ENCODE peak calls at places on chromosomes 1 and 21, in seven cellular contexts. One of them, this sample, is unnamed.

GRCh38 chr1:3735683-3736070 is 16.6 kb upstream of the CCDC27 start:
- DNase-seq in DND-41: no peak
- DNase-seq in fibroblast of lung: no peak
- DNase-seq in left ventricle myocardium inferior: no peak
- DNase-seq in brain microvascular endothelial cell: peak
- DNase-seq in epithelial cell of esophagus: no peak
- DNase-seq in HFF-Myc: no peak
- DNase-seq in this sample: no peak

GRCh38 chr1:219927956-219928790 is at the start of gene SLC30A10:
- DNase-seq in brain microvascular endothelial cell: no peak
- DNase-seq in DND-41: no peak
- DNase-seq in fibroblast of lung: peak
- DNase-seq in HFF-Myc: no peak
- DNase-seq in epithelial cell of esophagus: peak
- DNase-seq in left ventricle myocardium inferior: no peak
- DNase-seq in this sample: no peak

GRCh38 chr1:217205578-217205977 is 425.3 kb downstream of the GPATCH2 start:
- DNase-seq in HFF-Myc: no peak
- DNase-seq in fibroblast of lung: no peak
- DNase-seq in brain microvascular endothelial cell: no peak
- DNase-seq in left ventricle myocardium inferior: no peak
- DNase-seq in epithelial cell of esophagus: no peak
- DNase-seq in DND-41: no peak
- DNase-seq in this sample: no peak

GRCh38 chr21:25791321-25791720 is 56.5 kb downstream of the GABPA start:
- DNase-seq in epithelial cell of esophagus: no peak
- DNase-seq in left ventricle myocardium inferior: no peak
- DNase-seq in fibroblast of lung: no peak
- DNase-seq in DND-41: no peak
- DNase-seq in brain microvascular endothelial cell: no peak
- DNase-seq in HFF-Myc: no peak
- DNase-seq in this sample: no peak

GRCh38 chr1:183279835-183280234 is 93.8 kb downstream of the LAMC2 start:
- DNase-seq in left ventricle myocardium inferior: peak
- DNase-seq in HFF-Myc: no peak
- DNase-seq in DND-41: no peak
- DNase-seq in epithelial cell of esophagus: peak
- DNase-seq in fibroblast of lung: peak
- DNase-seq in brain microvascular endothelial cell: peak
- DNase-seq in this sample: no peak

GRCh38 chr1:27391511-27392095 is 819 bp upstream of the GPR3 start:
- DNase-seq in fibroblast of lung: peak
- DNase-seq in epithelial cell of esophagus: peak
- DNase-seq in brain microvascular endothelial cell: no peak
- DNase-seq in DND-41: no peak
- DNase-seq in HFF-Myc: no peak
- DNase-seq in left ventricle myocardium inferior: peak
- DNase-seq in this sample: peak

GRCh38 chr1:3062616-3063378 is 6.2 kb upstream of the PRDM16 start:
- DNase-seq in epithelial cell of esophagus: no peak
- DNase-seq in DND-41: no peak
- DNase-seq in HFF-Myc: no peak
- DNase-seq in fibroblast of lung: no peak
- DNase-seq in brain microvascular endothelial cell: no peak
- DNase-seq in left ventricle myocardium inferior: no peak
- DNase-seq in this sample: no peak

GRCh38 chr1:224579526-224579925 is 36.6 kb upstream of the CNIH3 start:
- DNase-seq in DND-41: no peak
- DNase-seq in epithelial cell of esophagus: no peak
- DNase-seq in HFF-Myc: peak
- DNase-seq in left ventricle myocardium inferior: no peak
- DNase-seq in fibroblast of lung: peak
- DNase-seq in brain microvascular endothelial cell: peak
- DNase-seq in this sample: no peak

GRCh38 chr1:236176337-236177336 is 34.3 kb downstream of the GPR137B start:
- DNase-seq in fibroblast of lung: peak
- DNase-seq in HFF-Myc: no peak
- DNase-seq in brain microvascular endothelial cell: no peak
- DNase-seq in DND-41: no peak
- DNase-seq in epithelial cell of esophagus: no peak
- DNase-seq in left ventricle myocardium inferior: no peak
- DNase-seq in this sample: no peak

GRCh38 chr1:26356106-26356505 is 2.2 kb upstream of the CRYBG2 start:
- DNase-seq in HFF-Myc: no peak
- DNase-seq in DND-41: no peak
- DNase-seq in brain microvascular endothelial cell: no peak
- DNase-seq in epithelial cell of esophagus: peak
- DNase-seq in left ventricle myocardium inferior: no peak
- DNase-seq in fibroblast of lung: no peak
- DNase-seq in this sample: no peak

GRCh38 chr1:37056201-37056764 is 22.0 kb upstream of the GRIK3 start:
- DNase-seq in left ventricle myocardium inferior: no peak
- DNase-seq in HFF-Myc: no peak
- DNase-seq in fibroblast of lung: no peak
- DNase-seq in epithelial cell of esophagus: no peak
- DNase-seq in brain microvascular endothelial cell: no peak
- DNase-seq in DND-41: no peak
- DNase-seq in this sample: no peak

GRCh38 chr1:7584643-7585042 is 186.5 kb upstream of the VAMP3 start:
- DNase-seq in brain microvascular endothelial cell: no peak
- DNase-seq in fibroblast of lung: no peak
- DNase-seq in DND-41: no peak
- DNase-seq in epithelial cell of esophagus: no peak
- DNase-seq in HFF-Myc: no peak
- DNase-seq in left ventricle myocardium inferior: no peak
- DNase-seq in this sample: no peak

GRCh38 chr1:99768525-99769382 is 2.3 kb upstream of the FRRS1 start:
- DNase-seq in brain microvascular endothelial cell: peak
- DNase-seq in left ventricle myocardium inferior: no peak
- DNase-seq in epithelial cell of esophagus: no peak
- DNase-seq in DND-41: no peak
- DNase-seq in HFF-Myc: no peak
- DNase-seq in fibroblast of lung: peak
- DNase-seq in this sample: no peak

GRCh38 chr1:37673920-37674319 is 18.4 kb upstream of the CDCA8 start:
- DNase-seq in HFF-Myc: no peak
- DNase-seq in brain microvascular endothelial cell: no peak
- DNase-seq in fibroblast of lung: no peak
- DNase-seq in left ventricle myocardium inferior: no peak
- DNase-seq in epithelial cell of esophagus: no peak
- DNase-seq in DND-41: peak
- DNase-seq in this sample: no peak

GRCh38 chr1:27137544-27138075 is 17.3 kb downstream of the SLC9A1 start:
- DNase-seq in left ventricle myocardium inferior: peak
- DNase-seq in HFF-Myc: no peak
- DNase-seq in fibroblast of lung: no peak
- DNase-seq in epithelial cell of esophagus: peak
- DNase-seq in brain microvascular endothelial cell: no peak
- DNase-seq in DND-41: no peak
- DNase-seq in this sample: peak

GRCh38 chr1:203289281-203289981 is 15.9 kb upstream of the BTG2 start:
- DNase-seq in DND-41: peak
- DNase-seq in left ventricle myocardium inferior: no peak
- DNase-seq in epithelial cell of esophagus: peak
- DNase-seq in brain microvascular endothelial cell: no peak
- DNase-seq in HFF-Myc: no peak
- DNase-seq in fibroblast of lung: no peak
- DNase-seq in this sample: no peak

GRCh38 chr1:235974616-235975015 is 90.3 kb downstream of the NID1 start:
- DNase-seq in HFF-Myc: no peak
- DNase-seq in left ventricle myocardium inferior: no peak
- DNase-seq in fibroblast of lung: peak
- DNase-seq in brain microvascular endothelial cell: no peak
- DNase-seq in DND-41: no peak
- DNase-seq in epithelial cell of esophagus: no peak
- DNase-seq in this sample: no peak

GRCh38 chr1:7262611-7263010 is 477.4 kb downstream of the CAMTA1 start:
- DNase-seq in left ventricle myocardium inferior: no peak
- DNase-seq in HFF-Myc: no peak
- DNase-seq in fibroblast of lung: no peak
- DNase-seq in brain microvascular endothelial cell: no peak
- DNase-seq in epithelial cell of esophagus: peak
- DNase-seq in DND-41: no peak
- DNase-seq in this sample: no peak

GRCh38 chr1:20109223-20109856 is 10.0 kb downstream of the PLA2G2D start:
- DNase-seq in epithelial cell of esophagus: no peak
- DNase-seq in HFF-Myc: no peak
- DNase-seq in left ventricle myocardium inferior: no peak
- DNase-seq in DND-41: no peak
- DNase-seq in fibroblast of lung: no peak
- DNase-seq in brain microvascular endothelial cell: no peak
- DNase-seq in this sample: no peak
- TF ChIP-seq CTCF in epithelial cell of esophagus: no peak
- TF ChIP-seq CTCF in HFF-Myc: no peak
- TF ChIP-seq CTCF in left ventricle myocardium inferior: no peak
- TF ChIP-seq CTCF in DND-41: no peak
- TF ChIP-seq CTCF in fibroblast of lung: no peak
- TF ChIP-seq CTCF in brain microvascular endothelial cell: no peak
- TF ChIP-seq CTCF in this sample: peak

GRCh38 chr1:228062085-228062791 is 20.3 kb upstream of the ARF1 start:
- DNase-seq in fibroblast of lung: no peak
- DNase-seq in HFF-Myc: no peak
- DNase-seq in left ventricle myocardium inferior: no peak
- DNase-seq in epithelial cell of esophagus: no peak
- DNase-seq in brain microvascular endothelial cell: no peak
- DNase-seq in DND-41: no peak
- DNase-seq in this sample: no peak

GRCh38 chr1:228058981-228059535 is 23.4 kb upstream of the ARF1 start:
- DNase-seq in epithelial cell of esophagus: no peak
- DNase-seq in left ventricle myocardium inferior: no peak
- DNase-seq in brain microvascular endothelial cell: no peak
- DNase-seq in HFF-Myc: no peak
- DNase-seq in DND-41: no peak
- DNase-seq in fibroblast of lung: no peak
- DNase-seq in this sample: no peak

GRCh38 chr1:228059536-228060457 is 22.7 kb upstream of the ARF1 start:
- DNase-seq in epithelial cell of esophagus: peak
- DNase-seq in brain microvascular endothelial cell: no peak
- DNase-seq in left ventricle myocardium inferior: no peak
- DNase-seq in HFF-Myc: no peak
- DNase-seq in fibroblast of lung: no peak
- DNase-seq in DND-41: no peak
- DNase-seq in this sample: no peak

GRCh38 chr1:228061411-228062084 is 21.0 kb upstream of the ARF1 start:
- DNase-seq in HFF-Myc: no peak
- DNase-seq in brain microvascular endothelial cell: no peak
- DNase-seq in DND-41: no peak
- DNase-seq in left ventricle myocardium inferior: no peak
- DNase-seq in epithelial cell of esophagus: no peak
- DNase-seq in fibroblast of lung: no peak
- DNase-seq in this sample: no peak

GRCh38 chr1:228060458-228061190 is 21.9 kb upstream of the ARF1 start:
- DNase-seq in HFF-Myc: no peak
- DNase-seq in fibroblast of lung: peak
- DNase-seq in epithelial cell of esophagus: no peak
- DNase-seq in brain microvascular endothelial cell: no peak
- DNase-seq in DND-41: no peak
- DNase-seq in left ventricle myocardium inferior: no peak
- DNase-seq in this sample: no peak
- H3K4me3 ChIP-seq in HFF-Myc: no peak
- H3K4me3 ChIP-seq in fibroblast of lung: no peak
- H3K4me3 ChIP-seq in epithelial cell of esophagus: peak
- H3K4me3 ChIP-seq in brain microvascular endothelial cell: peak
- H3K4me3 ChIP-seq in DND-41: no peak
- H3K4me3 ChIP-seq in left ventricle myocardium inferior: peak
- H3K4me3 ChIP-seq in this sample: peak

GRCh38 chr1:85708826-85709222 is 591 bp upstream of the ZNHIT6 start:
- DNase-seq in HFF-Myc: no peak
- DNase-seq in epithelial cell of esophagus: no peak
- DNase-seq in brain microvascular endothelial cell: no peak
- DNase-seq in DND-41: no peak
- DNase-seq in left ventricle myocardium inferior: no peak
- DNase-seq in fibroblast of lung: no peak
- DNase-seq in this sample: no peak
- TF ChIP-seq CTCF in HFF-Myc: no peak
- TF ChIP-seq CTCF in epithelial cell of esophagus: no peak
- TF ChIP-seq CTCF in brain microvascular endothelial cell: no peak
- TF ChIP-seq CTCF in DND-41: no peak
- TF ChIP-seq CTCF in left ventricle myocardium inferior: no peak
- TF ChIP-seq CTCF in fibroblast of lung: no peak
- TF ChIP-seq CTCF in this sample: no peak

DNA sequence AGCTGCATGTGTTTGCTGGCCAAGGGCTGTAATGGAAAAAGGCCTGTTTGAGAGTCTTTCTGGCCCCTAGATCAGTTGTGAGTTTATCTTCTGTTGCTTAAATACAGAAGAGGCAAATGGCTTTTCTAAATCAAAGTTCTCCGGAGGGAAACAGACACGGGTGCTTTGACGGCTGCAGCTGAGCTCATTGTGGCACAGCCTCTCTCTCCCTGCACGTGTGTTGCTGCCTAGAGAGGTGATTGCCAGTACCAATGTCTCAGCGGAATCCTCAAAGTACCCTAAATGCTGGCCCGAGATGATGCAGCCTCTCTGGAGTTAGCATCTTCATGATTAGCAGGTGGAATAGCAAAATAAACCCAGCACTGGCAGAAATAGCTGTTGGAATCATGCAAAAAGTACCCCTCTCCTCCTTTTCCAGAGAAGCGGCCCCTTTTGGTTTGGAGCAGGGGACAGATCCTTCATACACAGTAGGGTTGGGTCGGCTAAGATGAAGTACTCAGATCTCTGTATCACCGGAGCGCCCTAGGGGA is 192.2 kb downstream of the PRDM2 start:
- DNase-seq in HFF-Myc: no peak
- DNase-seq in brain microvascular endothelial cell: no peak
- DNase-seq in fibroblast of lung: no peak
- DNase-seq in DND-41: no peak
- DNase-seq in left ventricle myocardium inferior: no peak
- DNase-seq in epithelial cell of esophagus: no peak
- DNase-seq in this sample: no peak
- H3K4me3 ChIP-seq in HFF-Myc: no peak
- H3K4me3 ChIP-seq in brain microvascular endothelial cell: no peak
- H3K4me3 ChIP-seq in fibroblast of lung: no peak
- H3K4me3 ChIP-seq in DND-41: no peak
- H3K4me3 ChIP-seq in left ventricle myocardium inferior: peak
- H3K4me3 ChIP-seq in epithelial cell of esophagus: no peak
- H3K4me3 ChIP-seq in this sample: peak

GRCh38 chr1:194164755-194165154 is 978.3 kb upstream of the B3GALT2 start:
- DNase-seq in fibroblast of lung: no peak
- DNase-seq in brain microvascular endothelial cell: no peak
- DNase-seq in epithelial cell of esophagus: no peak
- DNase-seq in HFF-Myc: no peak
- DNase-seq in left ventricle myocardium inferior: no peak
- DNase-seq in DND-41: no peak
- DNase-seq in this sample: no peak

GRCh38 chr1:194171596-194171995 is 985.2 kb upstream of the B3GALT2 start:
- DNase-seq in brain microvascular endothelial cell: no peak
- DNase-seq in left ventricle myocardium inferior: no peak
- DNase-seq in fibroblast of lung: no peak
- DNase-seq in DND-41: no peak
- DNase-seq in epithelial cell of esophagus: peak
- DNase-seq in HFF-Myc: no peak
- DNase-seq in this sample: no peak

GRCh38 chr1:194167956-194168355 is 981.5 kb upstream of the B3GALT2 start:
- DNase-seq in left ventricle myocardium inferior: no peak
- DNase-seq in epithelial cell of esophagus: no peak
- DNase-seq in HFF-Myc: no peak
- DNase-seq in DND-41: no peak
- DNase-seq in brain microvascular endothelial cell: no peak
- DNase-seq in fibroblast of lung: peak
- DNase-seq in this sample: peak
- TF ChIP-seq CTCF in left ventricle myocardium inferior: no peak
- TF ChIP-seq CTCF in epithelial cell of esophagus: no peak
- TF ChIP-seq CTCF in HFF-Myc: no peak
- TF ChIP-seq CTCF in DND-41: no peak
- TF ChIP-seq CTCF in brain microvascular endothelial cell: no peak
- TF ChIP-seq CTCF in fibroblast of lung: no peak
- TF ChIP-seq CTCF in this sample: no peak